ENCODE peak calls at places on chromosomes 7 and 10, in four cellular contexts. Z is ovary, T is PC-3, Y is omental fat pad. B is an unnamed sample.

GRCh38 chr10:80484677-80485409 is 30.7 kb downstream of the TSPAN14 start:
- DNase-seq in Z (no peak), T (no peak), Y (peak), B (no peak)

GRCh38 chr10:59586407-59586891 is 123.2 kb downstream of the SLC16A9 start:
- DNase-seq in Z (no peak), T (peak), Y (no peak), B (no peak)

GRCh38 chr10:70533189-70533558 is 54.6 kb downstream of the PALD1 start:
- DNase-seq in Z (no peak), T (no peak), Y (no peak), B (no peak)

GRCh38 chr7:776992-777520 is 50.0 kb upstream of the PRKAR1B start:
- DNase-seq in Z (no peak), T (no peak), Y (no peak), B (no peak)

GRCh38 chr10:112783653-112784426 is 166.2 kb upstream of the TCF7L2 start:
- DNase-seq in Z (no peak), T (no peak), Y (no peak), B (no peak)

GRCh38 chr10:128417776-128418175 is 291.6 kb upstream of the MKI67 start:
- DNase-seq in Z (no peak), T (no peak), Y (no peak), B (no peak)

GRCh38 chr10:118922226-118922625 is 107.3 kb upstream of the NANOS1 start:
- DNase-seq in Z (no peak), T (peak), Y (no peak), B (no peak)

GRCh38 chr10:93186631-93187030 is 112.9 kb downstream of the CYP26A1 start:
- DNase-seq in Z (no peak), T (no peak), Y (no peak), B (no peak)

GRCh38 chr10:77687621-77688020 is 50.0 kb upstream of the KCNMA1 start:
- DNase-seq in Z (no peak), T (peak), Y (no peak), B (no peak)

GRCh38 chr7:151381083-151381332 is 28.8 kb downstream of the WDR86 start:
- DNase-seq in Z (no peak), T (no peak), Y (no peak), B (no peak)

GRCh38 chr7:135710417-135711138 is 17.4 kb downstream of the SLC13A4 start:
- DNase-seq in Z (no peak), T (peak), Y (no peak), B (no peak)

GRCh38 chr7:371779-372545 is 82.0 kb downstream of the FOXL3 start:
- DNase-seq in Z (no peak), T (no peak), Y (no peak), B (no peak)

GRCh38 chr7:83413831-83414230 is 235.1 kb downstream of the SEMA3E start:
- DNase-seq in Z (no peak), T (peak), Y (no peak), B (no peak)

GRCh38 chr7:83415840-83416239 is 233.1 kb downstream of the SEMA3E start:
- DNase-seq in Z (no peak), T (peak), Y (no peak), B (no peak)

GRCh38 chr7:83414947-83415346 is 234.0 kb downstream of the SEMA3E start:
- DNase-seq in Z (no peak), T (no peak), Y (no peak), B (no peak)

GRCh38 chr7:83413425-83413824 is 235.5 kb downstream of the SEMA3E start:
- DNase-seq in Z (no peak), T (peak), Y (no peak), B (no peak)

DNA sequence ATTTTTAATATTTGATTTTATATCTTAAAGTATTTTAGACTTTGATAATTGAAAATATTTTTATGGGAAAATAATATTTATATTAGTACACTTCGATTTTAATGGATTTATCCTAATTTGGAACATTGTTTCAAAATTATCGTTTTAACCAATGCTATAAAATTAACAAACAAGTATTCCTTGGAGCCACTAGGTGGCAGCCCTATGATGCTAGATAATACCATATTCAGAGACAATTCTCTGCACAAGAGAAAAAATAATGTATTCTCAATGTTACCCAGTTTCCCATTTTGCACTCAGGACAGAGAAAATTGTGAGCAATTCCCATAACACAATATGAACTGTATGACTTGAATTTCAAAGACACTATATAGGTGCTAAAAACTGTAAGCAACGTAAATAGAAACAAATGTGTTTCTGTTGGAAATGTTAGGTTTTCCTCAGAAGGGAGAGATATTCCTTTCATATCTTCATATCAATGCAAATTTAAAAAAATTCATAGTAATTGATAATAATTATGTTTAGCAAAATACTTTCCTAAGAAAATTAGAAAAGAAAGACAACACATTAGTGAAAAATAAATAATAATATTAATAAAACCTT is 237.8 kb downstream of the SEMA3E start:
- DNase-seq in Z (no peak), T (peak), Y (no peak), B (no peak)
- TF ChIP-seq CTCF in Z (no peak), T (peak), Y (no peak), B (peak)

DNA sequence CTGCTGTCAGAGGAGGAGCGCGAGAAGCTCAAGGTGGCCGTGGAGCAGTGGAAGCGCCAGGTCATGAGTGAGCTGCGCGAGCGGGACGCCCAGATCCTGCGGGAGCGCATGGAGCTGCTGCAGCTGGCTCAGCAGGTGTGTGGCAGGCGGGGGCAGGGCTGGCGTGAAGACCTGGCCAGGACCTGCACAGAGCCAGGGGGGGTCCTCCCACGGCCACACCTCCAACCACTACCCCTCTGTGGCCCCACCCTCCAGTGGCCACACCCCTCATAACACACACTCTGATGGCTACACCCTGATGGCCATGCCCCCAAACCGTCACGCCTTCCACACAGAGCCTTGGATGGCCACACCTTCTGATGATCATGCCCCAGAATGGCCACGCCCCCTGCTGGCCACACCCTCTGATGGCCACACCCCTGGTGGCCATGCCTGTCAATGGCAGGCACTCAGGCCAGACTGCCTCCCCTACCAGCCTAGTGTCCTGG is 23.4 kb upstream of the DPYSL4 start:
- DNase-seq in Z (no peak), T (peak), Y (no peak), B (no peak)
- TF ChIP-seq CTCF in Z (no peak), T (peak), Y (no peak), B (no peak)

DNA sequence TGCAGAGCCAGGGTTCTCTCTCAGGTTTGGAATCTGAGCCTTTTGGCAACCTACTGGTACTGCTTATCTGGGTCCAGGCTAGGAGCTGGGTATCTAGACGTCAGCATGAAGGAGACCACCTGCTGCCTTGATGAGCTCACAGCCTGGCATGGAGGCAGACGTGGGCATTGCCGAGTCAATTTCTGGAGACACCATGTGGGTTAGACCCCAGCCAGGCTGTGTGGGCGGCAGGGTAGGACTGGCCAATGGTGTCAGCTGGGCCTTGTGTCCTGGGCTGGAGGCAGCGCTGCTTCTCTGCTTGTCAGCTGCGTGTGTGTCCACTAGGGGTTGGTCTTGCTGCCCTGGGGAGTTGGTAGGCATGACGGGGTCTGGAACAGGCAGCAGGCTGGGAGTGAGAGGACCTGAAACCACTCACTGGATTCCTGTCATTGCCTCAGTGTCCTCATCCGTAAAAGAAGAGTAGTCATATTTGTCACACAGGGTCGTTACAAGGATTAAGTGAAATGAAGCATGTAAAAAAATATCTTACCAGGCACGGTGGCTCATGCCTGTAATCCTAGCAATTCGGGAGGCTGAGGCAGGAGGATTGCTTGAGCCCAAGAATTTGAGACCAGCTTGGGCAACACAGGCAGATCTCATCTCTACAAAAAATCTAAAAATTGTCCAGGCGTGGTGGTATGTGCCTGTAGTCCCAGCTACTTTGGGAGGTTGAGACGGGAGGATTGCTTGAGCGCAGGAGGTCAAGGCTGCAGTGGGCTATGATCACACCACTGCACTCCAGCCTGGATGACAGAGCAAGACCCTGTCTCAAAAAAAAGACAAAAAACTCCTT is 31.7 kb upstream of the ANKRD2 start:
- DNase-seq in Z (no peak), T (no peak), Y (no peak), B (no peak)
- TF ChIP-seq CTCF in Z (no peak), T (no peak), Y (no peak), B (no peak)

GRCh38 chr10:97539523-97540200 is 32.9 kb upstream of the ANKRD2 start:
- DNase-seq in Z (peak), T (peak), Y (no peak), B (no peak)
- TF ChIP-seq CTCF in Z (no peak), T (peak), Y (no peak), B (no peak)

DNA sequence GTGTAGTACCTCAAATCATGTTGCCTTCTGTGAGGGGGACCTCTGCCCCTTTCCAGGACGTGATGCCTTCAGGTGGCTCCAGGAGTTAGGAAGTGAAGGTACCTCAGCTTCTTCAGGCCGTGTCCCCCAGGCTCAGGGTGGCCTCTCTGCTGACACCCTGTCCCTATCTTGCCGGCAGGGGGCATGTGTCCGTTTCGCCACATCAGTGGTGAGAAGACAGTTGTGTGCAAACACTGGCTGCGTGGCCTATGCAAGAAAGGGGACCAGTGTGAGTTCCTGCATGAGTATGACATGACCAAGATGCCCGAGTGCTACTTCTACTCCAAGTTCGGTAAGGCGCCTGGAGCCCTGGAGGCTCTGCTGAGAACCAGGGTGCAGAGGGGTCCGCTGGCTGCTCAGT is 9.2 kb downstream of the CPSF4 start:
- DNase-seq in Z (no peak), T (peak), Y (no peak), B (no peak)
- TF ChIP-seq CTCF in Z (no peak), T (peak), Y (no peak), B (no peak)

DNA sequence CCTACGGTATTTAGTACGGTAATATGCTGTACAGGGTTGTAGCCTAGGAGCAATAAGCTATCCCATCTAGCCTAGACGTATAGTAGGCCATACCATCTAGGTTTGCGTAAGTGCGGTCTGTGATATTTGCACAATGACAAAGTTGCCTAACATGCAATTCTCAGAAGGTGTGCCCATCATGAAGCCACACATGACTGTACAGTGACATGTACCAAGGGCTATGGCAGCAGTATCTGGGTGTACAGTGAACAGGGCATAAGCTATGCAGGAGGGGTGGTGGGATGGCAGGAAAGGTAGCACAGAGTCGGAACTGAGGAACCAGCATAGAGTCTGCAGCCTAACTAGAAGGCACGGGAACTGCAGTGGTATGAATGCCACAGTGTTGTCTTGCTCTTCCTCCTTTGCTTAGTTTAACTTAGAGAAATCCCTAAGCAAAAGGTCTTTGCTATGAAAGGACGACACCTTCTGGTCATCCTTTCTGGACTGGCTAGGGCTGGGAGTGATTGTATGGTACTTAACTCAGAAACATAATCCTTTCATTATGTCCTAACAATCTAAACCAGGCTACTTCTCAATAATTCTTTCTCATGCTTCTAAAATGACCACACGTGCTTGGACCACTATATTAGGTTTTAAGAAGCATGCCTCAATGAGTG is 93.5 kb downstream of the DYNC1I1 start:
- DNase-seq in Z (no peak), T (peak), Y (no peak), B (no peak)
- TF ChIP-seq CTCF in Z (no peak), T (peak), Y (no peak), B (no peak)

GRCh38 chr7:19989906-19990305 is 216.5 kb upstream of the TMEM196 start:
- DNase-seq in Z (no peak), T (no peak), Y (no peak), B (no peak)

GRCh38 chr7:19982841-19983835 is 209.7 kb upstream of the TMEM196 start:
- DNase-seq in Z (peak), T (peak), Y (peak), B (no peak)

GRCh38 chr7:19988860-19989259 is 215.4 kb upstream of the TMEM196 start:
- DNase-seq in Z (no peak), T (no peak), Y (no peak), B (no peak)

DNA sequence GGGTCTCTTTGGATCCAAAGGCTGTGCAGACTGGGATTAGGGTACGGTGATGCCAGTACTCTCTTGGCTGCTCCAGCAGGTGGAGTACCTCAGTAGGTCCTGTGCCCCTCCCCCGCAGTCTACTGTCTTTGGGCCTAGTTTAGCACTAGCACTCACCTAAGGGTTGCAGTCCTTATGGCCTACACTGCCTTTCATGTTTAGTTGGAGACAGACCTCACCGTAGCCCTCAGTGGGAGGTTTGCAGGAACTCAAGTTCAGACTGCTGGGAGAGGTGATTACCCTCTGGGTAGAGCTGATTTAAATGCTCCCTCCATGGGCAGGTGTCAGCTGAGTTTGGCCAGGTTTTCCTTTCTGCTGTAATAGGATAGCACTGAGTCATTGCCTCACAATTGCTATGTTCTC is 210.8 kb upstream of the TMEM196 start:
- DNase-seq in Z (no peak), T (peak), Y (no peak), B (no peak)
- TF ChIP-seq CTCF in Z (no peak), T (no peak), Y (no peak), B (no peak)

B was measured in thoracic aorta.